ENCODE peak calls at places on chromosomes 13 and 19, in ten cellular contexts. I is left colon; E is amniotic stem cell; W is midbrain; Z is activated CD4-positive, alpha-beta T cell treated with anti-CD3 and anti-CD28 coated beads, Interleukin-2, amount 10 ng/mL, durations not matched to agents 7 days and 5 days; F is EL; M is stimulated activated effector memory CD8-positive, alpha-beta T cell treated with anti-CD3 and anti-CD28 coated beads, Interleukin-12 subunit alpha, Interleukin-12 subunit beta, amount 100 ng/mL, for 72 hours; T is stimulated activated CD4-positive, alpha-beta T cell treated with anti-CD3 and anti-CD28 coated beads, Interleukin-15, amount 100 ng/mL, for 1 hour; H is mucosa of descending colon; V is mucosa of gallbladder. B is an unnamed sample.

GRCh38 chr13:19601749-19602725 is 31.4 kb upstream of the MPHOSPH8 start:
- DNase-seq in W (no peak), F (peak), M (no peak), I (no peak), H (peak), E (no peak), T (peak), Z (peak), V (no peak), B (no peak)

GRCh38 chr19:46979770-46980105 is 39.9 kb upstream of the NPAS1 start:
- DNase-seq in M (no peak), Z (no peak), V (no peak), H (no peak), I (no peak), W (no peak), T (no peak), E (no peak), F (no peak), B (no peak)

GRCh38 chr19:45790942-45791341 is 1.7 kb downstream of the DMWD start:
- DNase-seq in Z (peak), I (no peak), E (no peak), V (no peak), H (no peak), M (no peak), T (no peak), F (no peak), W (peak), B (no peak)

GRCh38 chr19:48095637-48096175 is 14.9 kb downstream of the PLA2G4C start:
- DNase-seq in M (no peak), I (no peak), F (no peak), V (no peak), E (no peak), W (no peak), H (no peak), Z (no peak), T (no peak), B (no peak)

GRCh38 chr13:42275098-42275471 is 3.1 kb downstream of the AKAP11 start:
- DNase-seq in H (peak), E (no peak), W (no peak), Z (no peak), I (no peak), M (no peak), F (no peak), T (no peak), V (no peak), B (no peak)

GRCh38 chr13:114097504-114097892 is 34.9 kb downstream of the RASA3 start:
- DNase-seq in E (no peak), Z (no peak), H (no peak), F (no peak), I (peak), M (no peak), V (no peak), T (no peak), W (no peak), B (no peak)

GRCh38 chr13:64289702-64290101 is 2874.1 kb upstream of the PCDH20 start:
- DNase-seq in V (no peak), I (no peak), Z (no peak), W (no peak), T (no peak), E (no peak), H (no peak), F (no peak), M (no peak), B (no peak)

GRCh38 chr13:44317752-44318550 is 55.7 kb upstream of the SERP2 start:
- DNase-seq in Z (no peak), W (no peak), M (no peak), I (no peak), H (no peak), V (no peak), E (no peak), F (peak), T (no peak), B (no peak)

GRCh38 chr19:39306075-39306474 is 9.9 kb downstream of the IFNL1 start:
- DNase-seq in F (no peak), E (no peak), I (no peak), T (no peak), Z (no peak), H (no peak), V (no peak), M (no peak), W (no peak), B (no peak)

GRCh38 chr19:40198272-40198990 is 7.2 kb downstream of the MAP3K10 start:
- DNase-seq in E (no peak), Z (no peak), H (no peak), V (no peak), F (no peak), T (no peak), W (no peak), M (no peak), I (no peak), B (no peak)

GRCh38 chr13:112643759-112644459 is 45.9 kb upstream of the ATP11A start:
- DNase-seq in F (no peak), V (peak), M (no peak), W (no peak), H (peak), Z (no peak), I (no peak), E (no peak), T (no peak), B (no peak)

GRCh38 chr19:38850976-38851621 is 1.3 kb upstream of the HNRNPL start:
- DNase-seq in H (peak), T (peak), I (peak), F (no peak), V (peak), Z (peak), W (peak), M (no peak), E (no peak), B (peak)

GRCh38 chr13:82214341-82214740 is 1667.9 kb downstream of the SLITRK1 start:
- DNase-seq in W (no peak), V (no peak), M (no peak), H (no peak), I (no peak), T (no peak), F (no peak), E (no peak), Z (no peak), B (no peak)

GRCh38 chr13:33179463-33179862 is 106.1 kb downstream of the STARD13 start:
- DNase-seq in V (no peak), M (no peak), Z (no peak), F (no peak), H (no peak), E (no peak), W (no peak), T (no peak), I (no peak), B (no peak)

GRCh38 chr19:2820112-2820702 is 539 bp downstream of the ZNF554 start:
- DNase-seq in H (no peak), T (no peak), W (no peak), V (no peak), M (no peak), E (no peak), I (no peak), Z (peak), F (peak), B (no peak)

GRCh38 chr19:44951179-44952159 is 3.7 kb upstream of the CLPTM1 start:
- DNase-seq in T (no peak), E (peak), M (peak), H (peak), Z (peak), V (peak), W (peak), F (peak), I (peak), B (peak)

GRCh38 chr19:46648961-46649960 is 11.7 kb downstream of the DACT3 start:
- DNase-seq in Z (no peak), W (no peak), E (no peak), I (no peak), V (no peak), T (no peak), F (no peak), M (no peak), H (no peak), B (no peak)

GRCh38 chr19:3365447-3366103 is 808 bp upstream of the NFIC start:
- DNase-seq in W (peak), H (peak), Z (no peak), E (no peak), M (no peak), F (peak), T (no peak), I (no peak), V (peak), B (peak)

GRCh38 chr19:4911786-4912672 is 2.7 kb downstream of the UHRF1 start:
- DNase-seq in V (peak), T (peak), I (peak), M (peak), W (peak), F (peak), Z (peak), E (peak), H (peak), B (peak)

GRCh38 chr13:44815507-44816074 is 173.7 kb downstream of the NUFIP1 start:
- DNase-seq in T (no peak), F (peak), H (no peak), I (no peak), M (no peak), Z (no peak), V (peak), E (peak), W (no peak), B (no peak)

GRCh38 chr19:19319725-19320361 is 466 bp downstream of the SUGP1 start:
- DNase-seq in I (no peak), H (no peak), T (no peak), Z (no peak), M (no peak), V (no peak), E (no peak), F (no peak), W (no peak), B (no peak)

GRCh38 chr13:98697833-98698232 is 54.6 kb downstream of the SLC15A1 start:
- DNase-seq in W (no peak), M (no peak), Z (no peak), V (no peak), H (no peak), F (no peak), I (no peak), E (no peak), T (no peak), B (no peak)

GRCh38 chr19:30448386-30449130 is 76.4 kb downstream of the ZNF536 start:
- DNase-seq in E (no peak), Z (no peak), F (no peak), I (no peak), H (no peak), T (no peak), M (no peak), W (peak), V (no peak), B (no peak)

GRCh38 chr13:76019421-76020044 is 383.4 kb downstream of the LMO7 start:
- DNase-seq in V (no peak), Z (no peak), I (no peak), H (peak), F (peak), W (peak), E (no peak), T (no peak), M (no peak), B (no peak)

GRCh38 chr13:79354285-79354684 is 51.8 kb downstream of the RBM26 start:
- DNase-seq in M (no peak), V (no peak), W (no peak), I (no peak), T (no peak), H (no peak), F (no peak), Z (no peak), E (no peak), B (no peak)

GRCh38 chr19:456547-457110 is 4.2 kb downstream of the SHC2 start:
- DNase-seq in Z (no peak), V (no peak), E (no peak), M (no peak), W (no peak), F (no peak), H (no peak), I (no peak), T (no peak), B (no peak)

GRCh38 chr19:33828266-33829075 is 31.8 kb downstream of the KCTD15 start:
- DNase-seq in H (no peak), V (no peak), Z (no peak), F (no peak), I (no peak), M (no peak), T (no peak), W (no peak), E (no peak), B (no peak)

GRCh38 chr19:14507704-14508246 is 10.4 kb downstream of the DNAJB1 start:
- DNase-seq in H (no peak), Z (no peak), F (peak), W (no peak), V (no peak), E (no peak), M (no peak), T (no peak), I (no peak), B (no peak)

GRCh38 chr19:15178629-15179308 is 22.0 kb downstream of the NOTCH3 start:
- DNase-seq in W (no peak), H (no peak), I (no peak), E (no peak), Z (no peak), V (no peak), M (no peak), F (no peak), T (no peak), B (no peak)

GRCh38 chr13:101390461-101390860 is 25.8 kb downstream of the NALCN start:
- DNase-seq in M (no peak), V (no peak), H (no peak), I (no peak), E (no peak), T (no peak), Z (no peak), F (peak), W (no peak), B (no peak)

GRCh38 chr19:6521718-6522646 is 8.8 kb upstream of the TNFSF9 start:
- DNase-seq in F (peak), T (no peak), Z (no peak), H (peak), E (no peak), I (no peak), M (peak), V (no peak), W (no peak), B (no peak)

GRCh38 chr19:18870531-18871172 is 25.3 kb downstream of the CERS1 start:
- DNase-seq in H (no peak), I (no peak), F (no peak), V (no peak), W (no peak), M (no peak), E (no peak), T (no peak), Z (no peak), B (no peak)

GRCh38 chr19:45494261-45494916 is 2.5 kb downstream of the RTN2 start:
- DNase-seq in F (no peak), V (no peak), H (no peak), E (no peak), T (no peak), I (no peak), W (no peak), M (no peak), Z (no peak), B (no peak)

GRCh38 chr13:65677906-65678305 is 1552.2 kb downstream of the PCDH9 start:
- DNase-seq in Z (no peak), H (no peak), W (no peak), F (peak), I (no peak), T (no peak), M (no peak), E (no peak), V (no peak), B (no peak)